ENCODE peak calls at places on chromosome 1, in six cellular contexts. X is B cell, N is mucosa of descending colon, Z is DND-41, E is right lobe of liver, C is astrocyte of the spinal cord. V is an unnamed sample.

GRCh38 chr1:244436336-244437102 is 15.2 kb downstream of the ADSS2 start:
- DNase-seq in X (no peak), C (peak), N (no peak), Z (no peak), E (no peak), V (no peak)

GRCh38 chr1:165815725-165816124 is 11.7 kb upstream of the UCK2 start:
- DNase-seq in N (no peak), C (peak), X (no peak), Z (no peak), E (no peak), V (no peak)

GRCh38 chr1:12251442-12251841 is 21.6 kb downstream of the VPS13D start:
- DNase-seq in Z (no peak), C (peak), X (no peak), E (no peak), N (no peak), V (no peak)

GRCh38 chr1:177567393-177567792 is 396.6 kb downstream of the BRINP2 start:
- DNase-seq in N (no peak), Z (no peak), E (no peak), X (no peak), C (no peak), V (no peak)

GRCh38 chr1:101453844-101454243 is 217.0 kb downstream of the S1PR1 start:
- DNase-seq in C (no peak), N (no peak), E (no peak), Z (peak), X (no peak), V (peak)

GRCh38 chr1:43440358-43440757 is 13.4 kb downstream of the HYI start:
- DNase-seq in X (no peak), C (no peak), Z (no peak), E (peak), N (no peak), V (no peak)

GRCh38 chr1:204465469-204466415 is 28.9 kb downstream of the PIK3C2B start:
- DNase-seq in C (no peak), X (peak), E (no peak), N (peak), Z (no peak), V (peak)

GRCh38 chr1:163298340-163298739 is 23.4 kb upstream of the NUF2 start:
- DNase-seq in N (no peak), Z (no peak), E (no peak), X (no peak), C (no peak), V (no peak)

GRCh38 chr1:200473698-200474371 is 64.0 kb upstream of the ZNF281 start:
- DNase-seq in E (no peak), Z (no peak), C (no peak), N (no peak), X (no peak), V (peak)

GRCh38 chr1:232624892-232625291 is 5.0 kb downstream of the SIPA1L2 start:
- DNase-seq in C (no peak), Z (no peak), X (no peak), E (no peak), N (no peak), V (no peak)

GRCh38 chr1:240737761-240738265 is 125.9 kb upstream of the GREM2 start:
- DNase-seq in X (no peak), N (no peak), C (no peak), Z (no peak), E (no peak), V (no peak)

DNA sequence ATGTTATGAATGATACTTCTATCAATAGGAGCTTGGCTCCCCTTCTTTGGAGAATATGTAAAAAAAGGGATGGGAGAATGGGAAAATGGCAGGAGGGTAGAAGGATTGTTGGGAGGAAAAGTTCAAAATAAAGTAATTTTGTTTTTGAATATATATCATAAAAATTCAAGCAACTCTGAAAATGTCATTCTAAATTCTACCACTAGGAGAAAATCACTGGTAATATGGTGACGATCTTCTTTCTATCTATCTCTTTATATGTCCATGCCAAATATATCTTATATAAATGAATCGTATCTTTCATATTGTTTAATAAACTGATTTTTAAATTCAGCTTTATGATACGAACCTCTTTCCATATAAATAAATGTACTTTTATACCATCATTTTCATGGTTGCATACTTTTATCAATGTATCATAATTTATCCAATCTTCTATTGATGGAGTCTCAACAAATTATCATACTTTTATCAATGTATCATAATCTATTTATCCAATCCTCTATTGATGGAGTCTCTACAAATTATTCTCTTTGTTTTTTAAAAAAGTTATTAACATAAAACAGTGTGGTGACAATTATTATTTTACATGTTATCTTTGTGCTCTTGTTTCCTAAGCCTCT is 73.7 kb upstream of the MARK1 start:
- DNase-seq in Z (no peak), C (no peak), E (no peak), N (no peak), X (no peak), V (no peak)
- TF ChIP-seq CTCF in Z (no peak), C (peak), E (no peak), N (no peak), X (peak), V (peak)

GRCh38 chr1:222465211-222466041 is 82.5 kb downstream of the HHIPL2 start:
- DNase-seq in E (peak), N (peak), X (peak), C (peak), Z (peak), V (peak)
- TF ChIP-seq CTCF in E (peak), N (peak), X (peak), C (peak), Z (peak), V (peak)

DNA sequence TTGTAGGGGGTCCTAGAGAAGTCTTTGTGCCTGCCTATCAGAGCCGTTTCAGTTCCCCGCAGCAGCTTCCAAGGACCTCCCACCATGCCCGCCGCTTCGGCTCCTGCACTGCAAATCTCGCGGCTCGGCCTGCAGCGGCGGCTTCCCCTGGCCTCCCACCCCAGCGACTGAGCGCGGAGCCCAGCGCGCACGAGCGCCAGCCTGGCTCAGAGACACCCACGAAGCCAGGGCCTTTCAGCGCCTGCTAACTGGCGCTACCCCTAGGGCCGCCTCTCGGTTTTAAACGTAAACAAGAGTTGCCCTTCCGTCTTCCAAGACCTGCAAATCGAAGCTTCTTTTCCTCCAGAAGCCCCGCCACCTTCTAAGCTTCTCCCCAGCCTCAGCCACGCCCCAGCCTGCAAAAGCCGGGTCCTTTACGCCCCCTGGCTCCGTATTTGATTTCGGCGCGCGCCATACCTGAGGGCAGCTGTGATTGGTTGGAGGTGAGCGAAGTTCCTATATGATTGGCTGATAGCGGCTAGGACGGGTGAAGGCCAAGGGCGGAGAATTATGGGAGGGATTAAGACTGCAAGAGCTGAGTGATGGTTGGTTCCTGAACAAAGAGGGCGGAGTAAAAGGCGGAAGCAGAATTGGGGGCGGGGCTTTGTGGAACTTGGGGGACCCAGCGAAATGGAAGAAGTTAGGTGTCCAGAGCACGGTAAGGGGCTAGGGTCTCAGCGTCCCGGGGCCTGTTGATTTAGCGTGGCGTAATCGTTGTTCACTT is at the start of gene TTF2:
- DNase-seq in E (peak), N (peak), Z (peak), C (peak), X (peak), V (peak)
- TF ChIP-seq CTCF in E (peak), N (no peak), Z (peak), C (no peak), X (peak), V (no peak)

GRCh38 chr1:40902634-40902897 is 40.4 kb upstream of the CITED4 start:
- DNase-seq in N (no peak), E (no peak), Z (no peak), C (no peak), X (no peak), V (no peak)
- TF ChIP-seq CTCF in N (no peak), E (no peak), Z (no peak), C (no peak), X (no peak), V (no peak)

GRCh38 chr1:41840592-41841246 is 78.0 kb downstream of the HIVEP3 start:
- DNase-seq in N (no peak), X (no peak), E (no peak), Z (no peak), C (peak), V (no peak)
- TF ChIP-seq CTCF in N (no peak), X (no peak), E (no peak), Z (no peak), C (no peak), V (no peak)

DNA sequence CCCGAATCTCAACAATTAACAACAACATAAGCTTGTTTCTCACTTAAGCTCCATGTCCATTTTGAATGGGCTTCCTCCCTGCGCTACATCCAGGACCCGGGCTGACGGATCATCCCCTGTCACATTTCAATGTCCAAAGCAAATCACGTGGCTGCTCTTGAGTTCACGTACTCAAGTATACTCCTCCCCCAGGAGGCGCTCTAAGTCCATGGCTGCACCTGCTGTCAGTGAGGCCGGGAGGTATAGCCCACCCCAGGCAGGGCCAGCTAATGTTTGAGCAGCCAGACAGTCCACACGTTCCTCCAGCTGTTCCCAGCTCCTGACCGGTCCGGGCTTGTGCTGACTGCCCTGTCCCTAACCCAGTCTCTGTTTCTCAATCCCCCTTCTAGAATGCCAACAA is 220.8 kb downstream of the SLC35F3 start:
- DNase-seq in X (no peak), E (no peak), Z (peak), C (peak), N (no peak), V (peak)
- TF ChIP-seq CTCF in X (no peak), E (no peak), Z (peak), C (peak), N (no peak), V (peak)

GRCh38 chr1:109369167-109369746 is 28.5 kb downstream of the SORT1 start:
- DNase-seq in X (no peak), E (no peak), C (peak), Z (no peak), N (no peak), V (no peak)

GRCh38 chr1:109371271-109371739 is 26.4 kb downstream of the SORT1 start:
- DNase-seq in E (no peak), C (peak), X (no peak), Z (no peak), N (no peak), V (no peak)

GRCh38 chr1:109370712-109371270 is 26.9 kb downstream of the SORT1 start:
- DNase-seq in C (peak), Z (no peak), E (no peak), X (no peak), N (no peak), V (no peak)

GRCh38 chr1:109365642-109366204 is 32.0 kb downstream of the SORT1 start:
- DNase-seq in X (no peak), N (no peak), E (peak), C (no peak), Z (no peak), V (no peak)

GRCh38 chr1:109368464-109368863 is 29.3 kb downstream of the SORT1 start:
- DNase-seq in E (no peak), N (no peak), Z (no peak), C (no peak), X (no peak), V (no peak)
- TF ChIP-seq CTCF in E (no peak), N (no peak), Z (no peak), C (no peak), X (no peak), V (no peak)